ENCODE peak calls at places on chromosome 12, in ten cellular contexts. W is endothelial cell of umbilical vein; S is choroid plexus epithelial cell; N is OCI-LY7; T is stomach; B is cardiac fibroblast; I is IMR-90; X is CD8-positive, alpha-beta T cell; K is kidney; G is adrenal gland. Q is an unnamed sample.

GRCh38 chr12:78442454-78442801 is 422.1 kb upstream of the SYT1 start:
- DNase-seq in T (no peak), B (peak; percentile 20), S (peak; percentile 76), N (no peak), W (no peak), K (no peak), G (no peak), I (peak; percentile 56), X (no peak), Q (no peak)

GRCh38 chr12:42574879-42575278 is 14.7 kb downstream of the PRICKLE1 start:
- DNase-seq in G (no peak), B (peak; percentile 29), N (no peak), K (no peak), T (no peak), I (no peak), X (no peak), W (peak; percentile 37), S (no peak), Q (no peak)

GRCh38 chr12:53766881-53767280 is 15.1 kb upstream of the CISTR start:
- DNase-seq in I (peak; percentile 46), X (no peak), B (no peak), T (no peak), S (peak; percentile 51), K (no peak), W (no peak), G (no peak), N (no peak), Q (no peak)

GRCh38 chr12:93921511-93921910 is 226.9 kb upstream of the PLXNC1 start:
- DNase-seq in B (no peak), K (no peak), G (no peak), N (no peak), X (no peak), W (no peak), S (no peak), T (no peak), I (no peak), Q (no peak)

GRCh38 chr12:130953783-130954543 is at the start of gene ADGRD1:
- DNase-seq in X (no peak), T (peak; percentile 49), K (no peak), G (no peak), B (peak; percentile 65), I (peak; percentile 3), W (no peak), S (peak; percentile 41), N (no peak), Q (peak; percentile 74)

GRCh38 chr12:116202433-116202832 is 75.1 kb downstream of the MED13L start:
- DNase-seq in I (no peak), W (no peak), T (no peak), B (no peak), G (no peak), S (peak; percentile 59), N (no peak), K (no peak), X (no peak), Q (no peak)

GRCh38 chr12:14989790-14990189 is 16.9 kb downstream of the PDE6H start:
- DNase-seq in K (no peak), B (no peak), T (no peak), I (no peak), X (no peak), W (no peak), G (no peak), S (no peak), N (peak; percentile 42), Q (no peak)

GRCh38 chr12:120849765-120850164 is 54.4 kb downstream of the SPPL3 start:
- DNase-seq in B (peak; percentile 28), I (peak; percentile 83), X (no peak), T (no peak), W (peak; percentile 90), G (peak; percentile 25), K (no peak), S (peak; percentile 75), N (no peak), Q (no peak)

GRCh38 chr12:19739195-19739776 is 300.0 kb downstream of the AEBP2 start:
- DNase-seq in I (peak; percentile 75), N (peak; percentile 45), K (no peak), T (no peak), G (no peak), B (peak; percentile 86), W (peak; percentile 92), S (peak; percentile 85), X (no peak), Q (no peak)

GRCh38 chr12:106774808-106775524 is 484 bp downstream of the RIC8B start:
- DNase-seq in W (peak; percentile 16), I (no peak), S (no peak), G (no peak), T (no peak), K (no peak), B (no peak), N (no peak), X (no peak), Q (no peak)

GRCh38 chr12:10220398-10221077 is 7.9 kb downstream of the GABARAPL1 start:
- DNase-seq in X (no peak), N (no peak), I (peak; percentile 64), K (no peak), S (peak; percentile 90), B (peak; percentile 93), W (peak; percentile 94), G (peak; percentile 67), T (peak; percentile 79), Q (peak; percentile 84)

GRCh38 chr12:31650927-31651326 is 8.6 kb upstream of the ETFBKMT start:
- DNase-seq in W (no peak), X (no peak), G (no peak), N (no peak), I (no peak), T (peak; percentile 24), B (peak; percentile 9), S (no peak), K (no peak), Q (no peak)
- H3K4me3 ChIP-seq in W (no peak overlapping the region), X (no peak overlapping the region), G (no peak overlapping the region), N (no peak overlapping the region), I (no peak overlapping the region), T (no peak overlapping the region), B (no peak overlapping the region), S (no peak overlapping the region), K (peak overlapping the region; percentile 42), Q (no peak overlapping the region)

GRCh38 chr12:122956028-122956427 is 10.2 kb downstream of the ABCB9 start:
- DNase-seq in I (no peak), S (no peak), B (no peak), W (no peak), G (no peak), T (no peak), K (no peak), X (no peak), N (no peak), Q (no peak)
- H3K4me3 ChIP-seq in I (no peak overlapping the region), S (no peak overlapping the region), B (no peak overlapping the region), W (no peak overlapping the region), G (no peak overlapping the region), T (no peak overlapping the region), K (no peak overlapping the region), X (no peak overlapping the region), N (no peak overlapping the region), Q (no peak overlapping the region)

GRCh38 chr12:3150820-3151590 is 73.8 kb downstream of the TSPAN9 start:
- DNase-seq in T (no peak), B (peak; percentile 68), G (no peak), N (no peak), X (no peak), W (peak; percentile 37), K (peak; percentile 35), I (peak; percentile 48), S (peak; percentile 73), Q (no peak)
- H3K4me3 ChIP-seq in T (no peak overlapping the region), B (no peak overlapping the region), G (no peak overlapping the region), N (no peak overlapping the region), X (no peak overlapping the region), W (no peak overlapping the region), K (peak overlapping the region; percentile 4), I (no peak overlapping the region), S (no peak overlapping the region), Q (no peak overlapping the region)

DNA sequence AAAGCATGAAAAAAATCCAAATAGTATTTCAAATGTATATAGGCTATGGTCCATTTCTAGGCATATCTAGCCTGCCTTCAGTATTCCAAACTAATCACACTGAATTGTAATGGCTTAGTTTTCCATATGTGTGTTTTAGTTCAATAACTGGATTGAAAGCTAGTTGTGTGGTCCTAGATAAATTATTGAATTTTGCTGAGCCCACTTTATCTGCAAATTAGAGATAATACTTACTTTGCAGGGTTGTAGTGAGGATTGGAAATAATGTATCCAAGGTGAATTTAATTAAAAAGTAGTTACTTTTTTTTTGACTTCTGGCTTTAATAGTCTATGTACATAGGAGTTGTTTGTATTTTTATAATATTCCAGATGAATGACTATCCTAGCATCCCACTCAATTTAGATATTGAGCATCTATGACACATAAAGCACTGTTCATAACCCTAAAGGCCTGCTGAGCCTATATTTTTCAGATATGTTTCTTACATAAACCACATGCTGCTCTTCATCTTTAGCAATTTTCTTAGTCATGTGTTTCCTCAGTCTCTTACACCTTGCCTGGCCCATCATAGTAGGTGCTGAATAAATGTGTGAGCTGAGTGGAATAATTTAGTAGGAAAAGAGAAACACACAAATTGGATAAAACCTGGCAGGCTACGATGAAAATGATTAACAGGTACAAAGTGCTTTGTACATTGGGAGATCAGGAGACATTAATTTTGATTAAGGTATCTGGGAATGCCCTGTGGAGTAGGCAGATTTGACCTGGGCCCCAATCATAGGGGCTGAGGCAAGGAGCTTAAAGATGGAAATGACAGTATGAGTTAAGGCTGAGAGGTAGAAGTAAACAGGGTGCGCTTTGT is 1.1 kb upstream of the ATP23 start:
- DNase-seq in N (peak; percentile 20), T (no peak), I (no peak), X (no peak), B (no peak), K (no peak), S (no peak), G (no peak), W (no peak), Q (no peak)
- H3K4me3 ChIP-seq in N (peak overlapping the region; percentile 88), T (peak overlapping the region; percentile 60), I (peak overlapping the region; percentile 74), X (peak overlapping the region; percentile 97), B (no peak overlapping the region), K (peak overlapping the region; percentile 81), S (peak overlapping the region; percentile 73), G (no peak overlapping the region), W (no peak overlapping the region), Q (peak overlapping the region; percentile 72)

GRCh38 chr12:110426300-110426910 is 22.9 kb upstream of the ANAPC7 start:
- DNase-seq in S (no peak), G (no peak), X (no peak), B (no peak), T (no peak), W (no peak), N (no peak), K (no peak), I (peak; percentile 4), Q (no peak)

GRCh38 chr12:110436231-110436630 is 13.9 kb downstream of the ARPC3 start:
- DNase-seq in G (no peak), T (no peak), B (peak; percentile 14), K (no peak), W (peak; percentile 30), N (no peak), I (peak; percentile 64), S (peak; percentile 39), X (no peak), Q (no peak)

GRCh38 chr12:110431957-110432587 is 18.1 kb downstream of the ARPC3 start:
- DNase-seq in T (no peak), X (no peak), N (no peak), G (no peak), K (no peak), I (no peak), S (no peak), B (no peak), W (no peak), Q (no peak)
- H3K4me3 ChIP-seq in T (peak overlapping the region; percentile 46), X (no peak overlapping the region), N (no peak overlapping the region), G (no peak overlapping the region), K (no peak overlapping the region), I (no peak overlapping the region), S (no peak overlapping the region), B (no peak overlapping the region), W (no peak overlapping the region), Q (peak overlapping the region; percentile 56)